ENCODE peak calls at places on chromosomes 6 and 20, in ten cellular contexts. Q, X, A, M, B, P, I, S, J and F are unnamed samples.

GRCh38 chr6:137165375-137166246 is 7.8 kb downstream of the IL22RA2 start:
- DNase-seq in Q (no peak), X (no peak), A (no peak), M (no peak), B (peak; percentile 26), P (no peak), I (no peak), S (peak; percentile 7), J (peak; percentile 9), F (no peak)

GRCh38 chr6:32290886-32291450 is 67.1 kb upstream of the NOTCH4 start:
- DNase-seq in Q (no peak), X (no peak), A (no peak), M (no peak), B (no peak), P (no peak), I (no peak), S (no peak), J (no peak), F (no peak)

GRCh38 chr6:91132461-91132860 is 545.6 kb upstream of the MAP3K7 start:
- DNase-seq in Q (no peak), X (no peak), A (no peak), M (no peak), B (no peak), P (no peak), I (no peak), S (peak; percentile 71), J (no peak), F (peak; percentile 16)

GRCh38 chr6:83431545-83432165 is 804 bp upstream of the ME1 start:
- DNase-seq in Q (no peak), X (no peak), A (no peak), M (no peak), B (no peak), P (no peak), I (peak; percentile 29), S (peak; percentile 64), J (no peak), F (peak; percentile 57)

GRCh38 chr6:119077643-119078448 is 618 bp downstream of the FAM184A start:
- DNase-seq in Q (no peak), X (peak; percentile 11), A (peak; percentile 15), M (peak; percentile 23), B (peak; percentile 62), P (peak; percentile 26), I (peak; percentile 41), S (peak; percentile 58), J (peak; percentile 74), F (peak; percentile 67)

GRCh38 chr6:20117474-20117873 is 94.8 kb downstream of the MBOAT1 start:
- DNase-seq in Q (no peak), X (no peak), A (no peak), M (no peak), B (no peak), P (no peak), I (no peak), S (peak; percentile 74), J (peak; percentile 85), F (peak; percentile 34)

GRCh38 chr20:58854638-58855471 is 2.3 kb downstream of the GNAS start:
- DNase-seq in Q (no peak), X (no peak), A (no peak), M (no peak), B (no peak), P (no peak), I (no peak), S (no peak), J (no peak), F (no peak)

GRCh38 chr6:26311385-26312095 is 53.5 kb upstream of the BTN3A2 start:
- DNase-seq in Q (no peak), X (peak; percentile 14), A (peak; percentile 70), M (peak; percentile 77), B (peak; percentile 57), P (peak; percentile 64), I (no peak), S (peak; percentile 86), J (peak; percentile 70), F (peak; percentile 75)

GRCh38 chr6:150981095-150981494 is 115.6 kb downstream of the MTHFD1L start:
- DNase-seq in Q (no peak), X (no peak), A (no peak), M (no peak), B (no peak), P (no peak), I (no peak), S (peak; percentile 10), J (no peak), F (no peak)

GRCh38 chr20:49278036-49278816 is at the start of gene ZNFX1:
- DNase-seq in Q (peak; percentile 98), X (peak; percentile 97), A (peak; percentile 97), M (peak; percentile 94), B (peak; percentile 99), P (peak; percentile 99), I (peak; percentile 97), S (peak; percentile 86), J (peak; percentile 100), F (peak; percentile 99)